ENCODE peak calls at places on chromosomes 5 and 9, in ten cellular contexts. One of them, this sample, is unnamed.

GRCh38 chr9:37693265-37693664 is 42.5 kb downstream of the FRMPD1 start:
- DNase-seq in astrocyte of the spinal cord: no peak
- DNase-seq in Calu3: no peak
- DNase-seq in AG09319: no peak
- DNase-seq in right lobe of liver: no peak
- DNase-seq in CD4-positive, alpha-beta T cell: no peak
- DNase-seq in fibroblast of lung: peak; percentile 13
- DNase-seq in HFF-Myc: peak; percentile 10
- DNase-seq in AG10803: peak; percentile 13
- DNase-seq in heart right ventricle: no peak
- DNase-seq in this sample: no peak

GRCh38 chr5:68460147-68460760 is 244.7 kb downstream of the PIK3R1 start:
- DNase-seq in astrocyte of the spinal cord: peak; percentile 72
- DNase-seq in Calu3: peak; percentile 52
- DNase-seq in right lobe of liver: no peak
- DNase-seq in CD4-positive, alpha-beta T cell: no peak
- DNase-seq in fibroblast of lung: peak; percentile 83
- DNase-seq in HFF-Myc: peak; percentile 24
- DNase-seq in AG09319: no peak
- DNase-seq in AG10803: peak; percentile 71
- DNase-seq in heart right ventricle: peak; percentile 57
- DNase-seq in this sample: peak; percentile 67

GRCh38 chr9:130265431-130266235 is at the start of gene HMCN2:
- DNase-seq in astrocyte of the spinal cord: no peak
- DNase-seq in AG09319: no peak
- DNase-seq in CD4-positive, alpha-beta T cell: no peak
- DNase-seq in HFF-Myc: no peak
- DNase-seq in fibroblast of lung: no peak
- DNase-seq in AG10803: no peak
- DNase-seq in Calu3: no peak
- DNase-seq in heart right ventricle: peak; percentile 57
- DNase-seq in right lobe of liver: no peak
- DNase-seq in this sample: no peak

GRCh38 chr5:110109685-110110084 is 420.0 kb downstream of the MAN2A1 start:
- DNase-seq in HFF-Myc: no peak
- DNase-seq in heart right ventricle: no peak
- DNase-seq in astrocyte of the spinal cord: no peak
- DNase-seq in AG09319: no peak
- DNase-seq in AG10803: no peak
- DNase-seq in Calu3: no peak
- DNase-seq in fibroblast of lung: no peak
- DNase-seq in CD4-positive, alpha-beta T cell: no peak
- DNase-seq in right lobe of liver: peak; percentile 51
- DNase-seq in this sample: no peak

GRCh38 chr9:38074441-38074943 is 5.5 kb upstream of the SHB start:
- DNase-seq in astrocyte of the spinal cord: no peak
- DNase-seq in fibroblast of lung: peak; percentile 11
- DNase-seq in heart right ventricle: no peak
- DNase-seq in AG10803: peak; percentile 72
- DNase-seq in AG09319: no peak
- DNase-seq in HFF-Myc: no peak
- DNase-seq in CD4-positive, alpha-beta T cell: no peak
- DNase-seq in right lobe of liver: no peak
- DNase-seq in Calu3: no peak
- DNase-seq in this sample: no peak

GRCh38 chr5:137880313-137880712 is 8.9 kb upstream of the PKD2L2 start:
- DNase-seq in AG10803: no peak
- DNase-seq in AG09319: no peak
- DNase-seq in HFF-Myc: no peak
- DNase-seq in fibroblast of lung: no peak
- DNase-seq in CD4-positive, alpha-beta T cell: no peak
- DNase-seq in heart right ventricle: peak; percentile 7
- DNase-seq in astrocyte of the spinal cord: no peak
- DNase-seq in right lobe of liver: no peak
- DNase-seq in Calu3: no peak
- DNase-seq in this sample: no peak

GRCh38 chr5:92504346-92504745 is 1076.7 kb downstream of the NR2F1-AS1 start:
- DNase-seq in CD4-positive, alpha-beta T cell: no peak
- DNase-seq in astrocyte of the spinal cord: no peak
- DNase-seq in AG10803: no peak
- DNase-seq in right lobe of liver: no peak
- DNase-seq in AG09319: no peak
- DNase-seq in fibroblast of lung: no peak
- DNase-seq in HFF-Myc: no peak
- DNase-seq in Calu3: peak; percentile 3
- DNase-seq in heart right ventricle: no peak
- DNase-seq in this sample: peak; percentile 17

GRCh38 chr5:93107141-93107540 is 473.9 kb downstream of the NR2F1-AS1 start:
- DNase-seq in CD4-positive, alpha-beta T cell: no peak
- DNase-seq in HFF-Myc: no peak
- DNase-seq in astrocyte of the spinal cord: no peak
- DNase-seq in fibroblast of lung: no peak
- DNase-seq in AG10803: no peak
- DNase-seq in AG09319: no peak
- DNase-seq in right lobe of liver: no peak
- DNase-seq in Calu3: no peak
- DNase-seq in heart right ventricle: no peak
- DNase-seq in this sample: no peak

GRCh38 chr5:35229076-35230042 is 928 bp downstream of the PRLR start:
- DNase-seq in heart right ventricle: no peak
- DNase-seq in astrocyte of the spinal cord: no peak
- DNase-seq in AG10803: no peak
- DNase-seq in right lobe of liver: peak; percentile 78
- DNase-seq in AG09319: no peak
- DNase-seq in HFF-Myc: no peak
- DNase-seq in CD4-positive, alpha-beta T cell: no peak
- DNase-seq in Calu3: peak; percentile 55
- DNase-seq in fibroblast of lung: no peak
- DNase-seq in this sample: peak; percentile 69

GRCh38 chr9:4222357-4222756 is 77.5 kb downstream of the GLIS3 start:
- DNase-seq in CD4-positive, alpha-beta T cell: no peak
- DNase-seq in heart right ventricle: no peak
- DNase-seq in right lobe of liver: no peak
- DNase-seq in HFF-Myc: no peak
- DNase-seq in fibroblast of lung: no peak
- DNase-seq in Calu3: no peak
- DNase-seq in AG09319: no peak
- DNase-seq in astrocyte of the spinal cord: no peak
- DNase-seq in AG10803: no peak
- DNase-seq in this sample: no peak

GRCh38 chr5:78615697-78616096 is 32.9 kb downstream of the LHFPL2 start:
- DNase-seq in CD4-positive, alpha-beta T cell: no peak
- DNase-seq in HFF-Myc: no peak
- DNase-seq in Calu3: peak; percentile 30
- DNase-seq in fibroblast of lung: no peak
- DNase-seq in AG10803: no peak
- DNase-seq in astrocyte of the spinal cord: no peak
- DNase-seq in right lobe of liver: no peak
- DNase-seq in heart right ventricle: no peak
- DNase-seq in AG09319: no peak
- DNase-seq in this sample: peak; percentile 79

GRCh38 chr5:102869230-102869629 is 114.1 kb downstream of the PAM start:
- DNase-seq in heart right ventricle: no peak
- DNase-seq in AG10803: no peak
- DNase-seq in AG09319: no peak
- DNase-seq in fibroblast of lung: no peak
- DNase-seq in astrocyte of the spinal cord: no peak
- DNase-seq in right lobe of liver: no peak
- DNase-seq in CD4-positive, alpha-beta T cell: no peak
- DNase-seq in HFF-Myc: no peak
- DNase-seq in Calu3: no peak
- DNase-seq in this sample: no peak

GRCh38 chr5:105812356-105812755 is 1858.4 kb downstream of the EFNA5 start:
- DNase-seq in CD4-positive, alpha-beta T cell: no peak
- DNase-seq in astrocyte of the spinal cord: no peak
- DNase-seq in Calu3: no peak
- DNase-seq in HFF-Myc: no peak
- DNase-seq in fibroblast of lung: peak; percentile 84
- DNase-seq in right lobe of liver: no peak
- DNase-seq in AG10803: no peak
- DNase-seq in AG09319: no peak
- DNase-seq in heart right ventricle: no peak
- DNase-seq in this sample: peak; percentile 4

DNA sequence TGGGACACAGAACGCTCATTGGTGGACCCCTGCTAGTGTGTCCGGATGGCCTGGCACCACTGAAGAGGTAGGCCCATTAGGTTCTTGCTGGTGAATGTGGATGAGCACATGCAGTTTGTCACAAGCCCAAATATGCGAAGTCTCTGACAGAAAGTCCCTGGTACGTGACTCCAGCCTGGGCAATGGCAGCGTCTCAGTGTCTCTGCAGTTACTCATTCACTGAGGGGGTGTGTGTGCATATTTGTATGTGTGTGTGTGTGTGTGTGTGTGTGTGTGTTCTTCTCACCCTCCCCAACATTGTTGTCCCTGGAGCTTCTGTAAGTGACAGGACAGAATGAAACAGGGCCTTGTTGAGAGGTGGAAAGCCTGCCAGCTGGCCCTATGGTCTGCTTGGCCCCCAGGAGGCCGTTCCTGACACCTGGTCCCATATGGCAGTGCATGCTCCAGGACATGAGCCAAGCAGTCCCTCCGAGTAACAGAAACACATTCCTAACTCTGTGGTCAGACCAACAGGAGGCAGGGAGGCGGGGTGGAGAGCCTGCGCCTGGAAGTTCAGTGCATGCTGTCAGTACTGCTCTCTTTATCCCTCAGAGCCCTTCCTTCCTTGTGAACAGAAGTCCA is 169.9 kb downstream of the SLC28A3 start:
- DNase-seq in HFF-Myc: peak; percentile 95
- DNase-seq in AG09319: peak; percentile 86
- DNase-seq in CD4-positive, alpha-beta T cell: no peak
- DNase-seq in fibroblast of lung: peak; percentile 98
- DNase-seq in AG10803: peak; percentile 99
- DNase-seq in heart right ventricle: peak; percentile 90
- DNase-seq in Calu3: peak; percentile 14
- DNase-seq in right lobe of liver: no peak
- DNase-seq in astrocyte of the spinal cord: peak; percentile 96
- DNase-seq in this sample: peak; percentile 79
- TF ChIP-seq CTCF in HFF-Myc: peak; percentile 8
- TF ChIP-seq CTCF in AG09319: peak; percentile 5
- TF ChIP-seq CTCF in CD4-positive, alpha-beta T cell: no peak
- TF ChIP-seq CTCF in fibroblast of lung: no peak
- TF ChIP-seq CTCF in AG10803: peak; percentile 23
- TF ChIP-seq CTCF in heart right ventricle: no peak
- TF ChIP-seq CTCF in Calu3: no peak
- TF ChIP-seq CTCF in right lobe of liver: no peak
- TF ChIP-seq CTCF in astrocyte of the spinal cord: no peak
- TF ChIP-seq CTCF in this sample: peak; percentile 17

GRCh38 chr5:85967681-85968080 is 650.1 kb upstream of the COX7C start:
- DNase-seq in AG10803: no peak
- DNase-seq in Calu3: no peak
- DNase-seq in heart right ventricle: no peak
- DNase-seq in right lobe of liver: no peak
- DNase-seq in AG09319: no peak
- DNase-seq in fibroblast of lung: no peak
- DNase-seq in CD4-positive, alpha-beta T cell: no peak
- DNase-seq in astrocyte of the spinal cord: no peak
- DNase-seq in HFF-Myc: no peak
- DNase-seq in this sample: no peak
- TF ChIP-seq CTCF in AG10803: no peak
- TF ChIP-seq CTCF in Calu3: no peak
- TF ChIP-seq CTCF in heart right ventricle: no peak
- TF ChIP-seq CTCF in right lobe of liver: no peak
- TF ChIP-seq CTCF in AG09319: no peak
- TF ChIP-seq CTCF in fibroblast of lung: no peak
- TF ChIP-seq CTCF in CD4-positive, alpha-beta T cell: no peak
- TF ChIP-seq CTCF in astrocyte of the spinal cord: no peak
- TF ChIP-seq CTCF in HFF-Myc: no peak
- TF ChIP-seq CTCF in this sample: no peak

GRCh38 chr5:95262933-95263660 is 21.8 kb downstream of the MCTP1 start:
- DNase-seq in right lobe of liver: no peak
- DNase-seq in AG09319: no peak
- DNase-seq in CD4-positive, alpha-beta T cell: no peak
- DNase-seq in heart right ventricle: no peak
- DNase-seq in Calu3: no peak
- DNase-seq in HFF-Myc: no peak
- DNase-seq in fibroblast of lung: no peak
- DNase-seq in AG10803: no peak
- DNase-seq in astrocyte of the spinal cord: no peak
- DNase-seq in this sample: no peak

DNA sequence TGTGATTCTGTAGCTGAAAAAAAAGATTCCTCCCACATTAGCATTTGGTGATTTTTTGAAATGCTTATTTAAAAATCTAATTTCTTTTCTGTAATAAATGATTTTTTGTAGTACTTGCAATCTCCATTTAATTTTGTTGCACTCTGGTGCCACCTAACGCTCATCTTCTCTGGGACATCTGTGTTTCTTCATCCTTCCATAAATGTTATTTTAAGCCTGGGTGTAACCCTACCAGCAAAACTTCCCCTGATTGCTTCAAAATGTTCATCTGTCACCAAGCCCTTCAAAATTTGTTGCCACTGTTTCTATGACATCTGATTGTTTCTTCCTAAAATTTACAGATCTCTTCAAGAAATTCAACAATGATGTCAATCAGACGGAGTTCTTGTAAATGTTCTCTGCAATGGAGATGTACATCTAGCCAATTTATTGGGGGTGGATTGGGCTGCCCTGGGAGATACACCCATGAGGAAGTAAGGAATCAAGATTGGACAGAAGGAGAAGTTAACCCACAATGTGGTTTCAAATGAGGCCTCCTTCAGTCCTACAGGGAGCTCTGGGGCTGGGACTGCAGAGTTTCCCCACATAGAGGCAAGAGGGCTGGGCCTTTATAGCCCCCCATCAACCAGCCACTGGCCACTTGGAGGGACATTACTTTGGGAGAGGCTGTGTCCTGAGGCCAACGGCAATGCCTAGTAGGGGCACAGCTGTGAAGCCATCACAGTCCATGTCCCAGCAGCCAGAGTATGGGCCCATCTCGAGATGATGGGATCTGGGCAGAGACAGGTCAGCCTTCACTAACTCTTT is 23.3 kb downstream of the MCTP1 start:
- DNase-seq in astrocyte of the spinal cord: peak; percentile 42
- DNase-seq in HFF-Myc: peak; percentile 9
- DNase-seq in right lobe of liver: no peak
- DNase-seq in AG09319: peak; percentile 4
- DNase-seq in AG10803: peak; percentile 50
- DNase-seq in CD4-positive, alpha-beta T cell: no peak
- DNase-seq in fibroblast of lung: peak; percentile 69
- DNase-seq in Calu3: peak; percentile 25
- DNase-seq in heart right ventricle: no peak
- DNase-seq in this sample: peak; percentile 52
- TF ChIP-seq CTCF in astrocyte of the spinal cord: peak; percentile 54
- TF ChIP-seq CTCF in HFF-Myc: peak; percentile 38
- TF ChIP-seq CTCF in right lobe of liver: peak; percentile 51
- TF ChIP-seq CTCF in AG09319: peak; percentile 38
- TF ChIP-seq CTCF in AG10803: peak; percentile 66
- TF ChIP-seq CTCF in CD4-positive, alpha-beta T cell: peak; percentile 7
- TF ChIP-seq CTCF in fibroblast of lung: peak; percentile 52
- TF ChIP-seq CTCF in Calu3: peak; percentile 32
- TF ChIP-seq CTCF in heart right ventricle: peak; percentile 38
- TF ChIP-seq CTCF in this sample: peak; percentile 53

DNA sequence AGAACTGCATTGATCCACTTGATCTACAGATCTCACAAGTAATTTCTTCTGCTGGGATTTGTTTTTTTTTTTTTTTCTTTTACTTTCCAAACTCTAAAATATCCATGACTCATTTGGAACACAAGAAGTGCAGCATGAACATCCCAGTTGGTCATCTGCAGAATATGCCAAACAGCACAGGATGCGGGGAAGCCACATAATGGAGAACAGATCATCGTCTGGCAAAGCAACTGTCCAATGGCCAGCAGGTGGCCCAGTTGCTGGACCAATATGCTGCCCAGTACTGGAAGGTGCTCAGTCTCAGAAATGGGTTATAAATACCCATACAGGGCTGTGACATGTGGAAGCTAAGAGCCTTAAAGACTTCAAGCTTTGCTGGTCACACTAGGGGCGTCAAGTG is 221.3 kb upstream of the TAS2R1 start:
- DNase-seq in right lobe of liver: no peak
- DNase-seq in astrocyte of the spinal cord: peak; percentile 92
- DNase-seq in HFF-Myc: peak; percentile 90
- DNase-seq in heart right ventricle: no peak
- DNase-seq in Calu3: peak; percentile 30
- DNase-seq in AG09319: peak; percentile 82
- DNase-seq in CD4-positive, alpha-beta T cell: no peak
- DNase-seq in fibroblast of lung: peak; percentile 71
- DNase-seq in AG10803: peak; percentile 96
- DNase-seq in this sample: peak; percentile 57
- TF ChIP-seq CTCF in right lobe of liver: peak; percentile 15
- TF ChIP-seq CTCF in astrocyte of the spinal cord: peak; percentile 55
- TF ChIP-seq CTCF in HFF-Myc: peak; percentile 54
- TF ChIP-seq CTCF in heart right ventricle: no peak
- TF ChIP-seq CTCF in Calu3: peak; percentile 22
- TF ChIP-seq CTCF in AG09319: peak; percentile 59
- TF ChIP-seq CTCF in CD4-positive, alpha-beta T cell: no peak
- TF ChIP-seq CTCF in fibroblast of lung: peak; percentile 26
- TF ChIP-seq CTCF in AG10803: peak; percentile 51
- TF ChIP-seq CTCF in this sample: peak; percentile 6